ENCODE peak calls at places on chromosome 14, in eight cellular contexts. K is glutamatergic neuron, E is foreskin fibroblast, R is WTC11, W is AG10803, Q is dorsolateral prefrontal cortex, I is mucosa of descending colon, H is neural crest cell. N is an unnamed sample.

GRCh38 chr14:46580941-46581671 is 70.5 kb downstream of the RPL10L start:
- DNase-seq in K (peak; percentile 33), E (no peak), R (peak; percentile 16), W (no peak), Q (no peak), I (peak; percentile 19), H (peak; percentile 53), N (peak; percentile 8)

GRCh38 chr14:70045715-70046535 is 142.8 kb downstream of the SLC8A3 start:
- DNase-seq in K (peak; percentile 88), E (peak; percentile 46), R (peak; percentile 81), W (peak; percentile 43), Q (peak; percentile 72), I (peak; percentile 82), H (peak; percentile 62), N (peak; percentile 61)

GRCh38 chr14:61623927-61624326 is 71.4 kb upstream of the HIF1A start:
- DNase-seq in K (no peak), E (no peak), R (no peak), W (no peak), Q (no peak), I (no peak), H (no peak), N (no peak)

GRCh38 chr14:100905166-100905565 is 1.6 kb upstream of the RTL1 start:
- DNase-seq in K (no peak), E (no peak), R (no peak), W (no peak), Q (no peak), I (no peak), H (no peak), N (no peak)

GRCh38 chr14:65137648-65138317 is 35.5 kb upstream of the MAX start:
- DNase-seq in K (no peak), E (no peak), R (no peak), W (peak; percentile 22), Q (no peak), I (no peak), H (no peak), N (no peak)

GRCh38 chr14:41285193-41285748 is 321.4 kb upstream of the LRFN5 start:
- DNase-seq in K (no peak), E (no peak), R (peak; percentile 41), W (no peak), Q (no peak), I (peak; percentile 14), H (peak; percentile 60), N (no peak)

GRCh38 chr14:85131523-85131922 is 398.4 kb upstream of the FLRT2 start:
- DNase-seq in K (no peak), E (no peak), R (peak; percentile 58), W (no peak), Q (no peak), I (no peak), H (no peak), N (no peak)

GRCh38 chr14:40164083-40164482 is 731.9 kb upstream of the FBXO33 start:
- DNase-seq in K (no peak), E (no peak), R (no peak), W (no peak), Q (no peak), I (no peak), H (no peak), N (no peak)

GRCh38 chr14:61280092-61280525 is 1.0 kb downstream of the TMEM30B start:
- DNase-seq in K (no peak), E (no peak), R (no peak), W (no peak), Q (no peak), I (peak; percentile 50), H (no peak), N (no peak)

GRCh38 chr14:19823765-19824164 is 20.2 kb downstream of the OR4N2 start:
- DNase-seq in K (no peak), E (no peak), R (no peak), W (no peak), Q (no peak), I (no peak), H (no peak), N (peak; percentile 4)

GRCh38 chr14:70162353-70162752 is 26.4 kb downstream of the SLC8A3 start:
- DNase-seq in K (no peak), E (no peak), R (no peak), W (no peak), Q (no peak), I (no peak), H (no peak), N (no peak)

GRCh38 chr14:85313801-85314207 is 216.1 kb upstream of the FLRT2 start:
- DNase-seq in K (no peak), E (no peak), R (no peak), W (peak; percentile 86), Q (no peak), I (no peak), H (no peak), N (peak; percentile 72)

GRCh38 chr14:97143011-97143410 is 345.8 kb downstream of the VRK1 start:
- DNase-seq in K (no peak), E (no peak), R (no peak), W (no peak), Q (no peak), I (no peak), H (no peak), N (no peak)

GRCh38 chr14:95156153-95156764 is 1.1 kb downstream of the DICER1 start:
- DNase-seq in K (no peak), E (no peak), R (no peak), W (peak; percentile 15), Q (no peak), I (peak; percentile 30), H (no peak), N (no peak)

GRCh38 chr14:64720190-64720589 is 16.0 kb downstream of the PLEKHG3 start:
- DNase-seq in K (no peak), E (peak; percentile 49), R (peak; percentile 5), W (peak; percentile 66), Q (no peak), I (peak; percentile 81), H (no peak), N (peak; percentile 77)

GRCh38 chr14:71933026-71933587 is 878 bp downstream of the RGS6 start:
- DNase-seq in K (no peak), E (no peak), R (peak; percentile 19), W (no peak), Q (no peak), I (no peak), H (no peak), N (no peak)

GRCh38 chr14:71931492-71932228 is 569 bp upstream of the RGS6 start:
- DNase-seq in K (peak; percentile 25), E (no peak), R (no peak), W (no peak), Q (peak; percentile 26), I (peak; percentile 7), H (peak; percentile 10), N (no peak)

DNA sequence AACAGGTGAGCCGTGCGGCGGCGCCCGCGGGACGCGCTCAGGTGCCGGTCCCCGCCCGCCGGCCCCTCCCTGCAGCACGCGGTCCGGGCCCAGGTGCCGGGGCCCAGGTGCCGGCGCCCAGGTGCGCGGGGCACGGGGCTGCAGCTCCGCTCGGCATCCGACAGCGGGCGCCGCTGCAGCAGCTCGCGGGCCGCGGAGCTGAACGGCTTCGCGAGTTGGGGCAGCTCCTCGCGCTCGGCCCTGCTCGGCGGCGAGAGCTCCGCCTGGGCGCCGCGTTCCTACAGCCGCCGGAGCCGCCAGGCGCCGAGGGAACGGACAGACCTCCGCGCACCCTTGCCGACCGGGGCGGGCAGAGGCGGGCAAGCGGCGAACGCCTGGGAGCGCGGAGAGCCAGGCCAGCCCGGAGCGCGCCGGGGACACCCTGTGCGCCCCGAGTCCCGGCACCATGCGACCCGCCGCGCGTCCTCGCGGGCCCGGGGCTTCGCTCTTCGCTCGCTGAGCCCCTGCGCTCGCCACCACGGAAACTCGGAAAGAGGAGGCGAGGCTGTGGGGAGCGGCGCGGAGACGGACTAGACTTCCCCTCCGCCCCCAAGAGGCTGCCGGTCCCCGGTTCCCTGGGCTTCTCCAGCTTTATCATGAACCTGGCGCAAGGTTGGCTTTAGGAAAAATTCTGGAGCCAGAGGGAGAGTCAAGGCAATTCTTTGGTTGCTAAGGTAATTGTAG is at the start of gene RGS6:
- DNase-seq in K (peak; percentile 66), E (peak; percentile 3), R (peak; percentile 82), W (no peak), Q (no peak), I (peak; percentile 30), H (peak; percentile 30), N (no peak)
- TF ChIP-seq CTCF in K (no peak), E (no peak), R (no peak), W (no peak), Q (no peak), I (no peak), H (peak; percentile 50), N (no peak)

GRCh38 chr14:77980475-77981321 is 180.8 kb downstream of the ADCK1 start:
- DNase-seq in K (peak; percentile 46), E (no peak), R (peak; percentile 64), W (no peak), Q (no peak), I (peak; percentile 42), H (peak; percentile 25), N (no peak)

GRCh38 chr14:77985235-77985634 is 184.9 kb upstream of the NRXN3 start:
- DNase-seq in K (no peak), E (no peak), R (no peak), W (no peak), Q (no peak), I (no peak), H (no peak), N (no peak)

GRCh38 chr14:77979171-77979570 is 179.3 kb downstream of the ADCK1 start:
- DNase-seq in K (no peak), E (no peak), R (no peak), W (no peak), Q (no peak), I (no peak), H (no peak), N (no peak)

GRCh38 chr14:77979666-77980351 is 179.9 kb downstream of the ADCK1 start:
- DNase-seq in K (no peak), E (no peak), R (peak; percentile 62), W (peak; percentile 50), Q (peak; percentile 53), I (no peak), H (no peak), N (no peak)
- TF ChIP-seq CTCF in K (no peak), E (no peak), R (peak; percentile 15), W (no peak), Q (peak; percentile 51), I (no peak), H (no peak), N (no peak)

DNA sequence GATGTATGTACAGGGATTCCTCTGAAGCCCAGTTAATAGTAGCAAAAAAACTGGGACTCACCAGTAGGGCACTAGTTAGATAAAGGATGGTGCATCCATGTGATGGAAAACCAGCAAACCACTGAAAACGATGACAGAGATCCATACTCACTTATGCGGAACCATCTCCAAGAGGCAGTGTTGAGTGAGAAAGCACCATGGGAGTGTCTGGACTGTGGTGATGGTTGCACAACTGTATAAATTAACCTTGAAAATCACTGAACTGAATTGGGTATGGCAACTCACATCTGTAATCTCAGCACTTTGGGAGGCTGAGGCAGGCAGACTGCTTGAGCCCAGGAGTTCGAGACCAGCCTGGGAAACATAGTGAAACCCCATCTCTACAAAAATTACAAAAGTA is 53.6 kb upstream of the ZFP36L1 start:
- DNase-seq in K (no peak), E (no peak), R (no peak), W (no peak), Q (no peak), I (no peak), H (no peak), N (no peak)
- TF ChIP-seq CTCF in K (no peak), E (no peak), R (no peak), W (no peak), Q (no peak), I (no peak), H (no peak), N (no peak)

DNA sequence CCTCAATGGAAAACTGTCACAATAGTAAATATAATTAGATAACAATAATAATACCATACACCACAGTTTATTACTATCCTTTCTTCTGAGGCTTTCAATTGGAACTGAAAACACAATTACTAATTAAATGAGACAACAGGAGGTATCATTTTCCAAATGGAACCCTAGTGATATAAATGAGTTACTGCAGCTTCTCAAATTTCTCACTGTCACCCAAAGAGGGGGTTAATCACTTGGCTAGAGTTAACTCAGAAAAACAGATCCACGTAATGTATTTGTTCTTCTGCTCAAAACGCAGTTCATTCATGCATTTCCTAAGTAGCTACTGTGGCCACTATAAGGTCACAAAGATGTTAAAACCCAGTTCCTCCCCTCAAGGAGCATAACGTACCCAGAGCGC is 120.9 kb upstream of the FOXN3 start:
- DNase-seq in K (no peak), E (no peak), R (no peak), W (no peak), Q (no peak), I (no peak), H (no peak), N (no peak)
- TF ChIP-seq CTCF in K (peak; percentile 51), E (no peak), R (no peak), W (no peak), Q (no peak), I (no peak), H (no peak), N (peak; percentile 55)